ENCODE peak calls at places on chromosomes 11 and 22, in four cellular contexts. T is T-cell, J is SK-N-SH, V is NCI-H526 treated with DMSO at 0.1 percent for 48 hours. R is an unnamed sample.

GRCh38 chr11:12163181-12163841 is 52.9 kb downstream of the MICAL2 start:
- DNase-seq in V (no peak), J (no peak), T (no peak), R (no peak)

GRCh38 chr11:58061813-58062212 is 31.1 kb downstream of the OR6Q1 start:
- DNase-seq in V (no peak), T (no peak), J (no peak), R (no peak)

GRCh38 chr11:30610628-30611027 is 24.5 kb upstream of the MPPED2 start:
- DNase-seq in T (no peak), V (no peak), J (no peak), R (no peak)

GRCh38 chr22:20395897-20396287 is 1.9 kb downstream of the ZNF74 start:
- DNase-seq in J (no peak), T (no peak), V (no peak), R (no peak)

GRCh38 chr11:15179167-15179566 is 64.4 kb downstream of the INSC start:
- DNase-seq in T (no peak), V (no peak), J (no peak), R (no peak)

GRCh38 chr11:128302425-128303186 is 284.8 kb downstream of the ETS1 start:
- DNase-seq in J (peak), V (peak), T (peak), R (peak)

GRCh38 chr22:35376728-35377472 is 4.0 kb upstream of the HMOX1 start:
- DNase-seq in T (no peak), V (peak), J (no peak), R (no peak)

GRCh38 chr11:13030857-13031256 is 21.7 kb downstream of the RASSF10 start:
- DNase-seq in T (no peak), V (no peak), J (peak), R (no peak)

GRCh38 chr22:48979482-48979881 is 848.2 kb downstream of the BRD1 start:
- DNase-seq in V (no peak), J (no peak), T (no peak), R (no peak)

GRCh38 chr11:47271961-47272661 is 2.2 kb downstream of the MADD start:
- DNase-seq in J (peak), V (peak), T (no peak), R (no peak)

GRCh38 chr11:58286249-58286648 is 18.2 kb upstream of the OR10W1 start:
- DNase-seq in J (peak), T (no peak), V (peak), R (no peak)

GRCh38 chr22:41240377-41241132 is at the start of gene CHADL:
- DNase-seq in T (no peak), V (peak), J (peak), R (no peak)

GRCh38 chr22:20459152-20459542 is 21.5 kb upstream of the SCARF2 start:
- DNase-seq in V (no peak), T (no peak), J (no peak), R (no peak)

GRCh38 chr22:50059185-50059880 is 1.2 kb upstream of the TTLL8 start:
- DNase-seq in V (no peak), J (peak), T (no peak), R (no peak)

GRCh38 chr11:19628018-19628417 is 84.6 kb upstream of the NAV2 start:
- DNase-seq in J (no peak), T (no peak), V (no peak), R (no peak)

GRCh38 chr22:24059121-24059520 is 48.0 kb downstream of the CABIN1 start:
- DNase-seq in T (no peak), V (no peak), J (no peak), R (no peak)

GRCh38 chr11:93054881-93055280 is 85.4 kb downstream of the MTNR1B start:
- DNase-seq in T (no peak), J (no peak), V (no peak), R (no peak)

GRCh38 chr22:46813816-46814597 is 51.6 kb downstream of the TBC1D22A start:
- DNase-seq in V (no peak), J (no peak), T (no peak), R (no peak)